ENCODE peak calls at places on chromosomes 7 and 10, in seven cellular contexts. One of them, this sample, is unnamed. For H3K4me1 and H3K36me3, the result is how much of the 10 kb centered on the place peaks cover.

GRCh38 chr10:72881291-72881690 is 12.2 kb upstream of the OIT3 start:
- DNase-seq in lung: no peak
- DNase-seq in PC-3: no peak
- DNase-seq in iPS DF 6.9: no peak
- DNase-seq in gastrocnemius medialis: no peak
- DNase-seq in neuronal stem cell: no peak
- DNase-seq in tibial nerve: no peak
- DNase-seq in this sample: no peak

GRCh38 chr10:58431903-58432302 is 46.7 kb downstream of the TFAM start:
- DNase-seq in gastrocnemius medialis: no peak
- DNase-seq in neuronal stem cell: no peak
- DNase-seq in iPS DF 6.9: no peak
- DNase-seq in PC-3: no peak
- DNase-seq in lung: no peak
- DNase-seq in tibial nerve: peak
- DNase-seq in this sample: no peak

GRCh38 chr10:13930123-13930522 is 343.4 kb downstream of the PRPF18 start:
- DNase-seq in gastrocnemius medialis: no peak
- DNase-seq in lung: no peak
- DNase-seq in tibial nerve: no peak
- DNase-seq in PC-3: no peak
- DNase-seq in neuronal stem cell: no peak
- DNase-seq in iPS DF 6.9: no peak
- DNase-seq in this sample: no peak

GRCh38 chr7:25260862-25261454 is 32.7 kb upstream of the NPVF start:
- DNase-seq in neuronal stem cell: no peak
- DNase-seq in lung: no peak
- DNase-seq in tibial nerve: no peak
- DNase-seq in PC-3: no peak
- DNase-seq in iPS DF 6.9: no peak
- DNase-seq in gastrocnemius medialis: no peak
- DNase-seq in this sample: no peak

GRCh38 chr7:155959894-155960293 is 147.6 kb upstream of the SHH start:
- DNase-seq in tibial nerve: no peak
- DNase-seq in iPS DF 6.9: no peak
- DNase-seq in lung: no peak
- DNase-seq in gastrocnemius medialis: no peak
- DNase-seq in neuronal stem cell: no peak
- DNase-seq in PC-3: peak
- DNase-seq in this sample: no peak

GRCh38 chr10:84987039-84987438 is 658.6 kb downstream of the CCSER2 start:
- DNase-seq in neuronal stem cell: no peak
- DNase-seq in PC-3: no peak
- DNase-seq in lung: no peak
- DNase-seq in tibial nerve: peak
- DNase-seq in gastrocnemius medialis: no peak
- DNase-seq in iPS DF 6.9: no peak
- DNase-seq in this sample: no peak

GRCh38 chr10:88851706-88852105 is at the start of gene ANKRD22:
- DNase-seq in iPS DF 6.9: no peak
- DNase-seq in neuronal stem cell: no peak
- DNase-seq in PC-3: peak
- DNase-seq in gastrocnemius medialis: no peak
- DNase-seq in tibial nerve: no peak
- DNase-seq in lung: peak
- DNase-seq in this sample: no peak

GRCh38 chr10:83606275-83606674 is 533.0 kb upstream of the GHITM start:
- DNase-seq in lung: no peak
- DNase-seq in gastrocnemius medialis: no peak
- DNase-seq in tibial nerve: no peak
- DNase-seq in PC-3: peak
- DNase-seq in neuronal stem cell: no peak
- DNase-seq in iPS DF 6.9: peak
- DNase-seq in this sample: no peak

GRCh38 chr10:30186371-30186875 is 127.0 kb upstream of the JCAD start:
- DNase-seq in gastrocnemius medialis: no peak
- DNase-seq in neuronal stem cell: no peak
- DNase-seq in iPS DF 6.9: no peak
- DNase-seq in tibial nerve: no peak
- DNase-seq in PC-3: no peak
- DNase-seq in lung: no peak
- DNase-seq in this sample: no peak

GRCh38 chr7:55306331-55306730 is 58.8 kb upstream of the LANCL2 start:
- DNase-seq in PC-3: peak
- DNase-seq in neuronal stem cell: no peak
- DNase-seq in iPS DF 6.9: no peak
- DNase-seq in lung: no peak
- DNase-seq in gastrocnemius medialis: no peak
- DNase-seq in tibial nerve: no peak
- DNase-seq in this sample: no peak

GRCh38 chr7:106239406-106239805 is 45.4 kb downstream of the NAMPT start:
- DNase-seq in lung: no peak
- DNase-seq in PC-3: peak
- DNase-seq in iPS DF 6.9: no peak
- DNase-seq in gastrocnemius medialis: no peak
- DNase-seq in tibial nerve: no peak
- DNase-seq in neuronal stem cell: no peak
- DNase-seq in this sample: no peak

GRCh38 chr7:114082567-114082933 is 163.7 kb upstream of the PPP1R3A start:
- DNase-seq in tibial nerve: no peak
- DNase-seq in PC-3: no peak
- DNase-seq in gastrocnemius medialis: no peak
- DNase-seq in iPS DF 6.9: no peak
- DNase-seq in lung: no peak
- DNase-seq in neuronal stem cell: no peak
- DNase-seq in this sample: no peak

GRCh38 chr10:3261921-3262320 is 89.3 kb upstream of the PITRM1 start:
- DNase-seq in PC-3: no peak
- DNase-seq in lung: no peak
- DNase-seq in gastrocnemius medialis: no peak
- DNase-seq in neuronal stem cell: no peak
- DNase-seq in tibial nerve: no peak
- DNase-seq in iPS DF 6.9: no peak
- DNase-seq in this sample: no peak

GRCh38 chr10:3263082-3263481 is 90.5 kb upstream of the PITRM1 start:
- DNase-seq in iPS DF 6.9: no peak
- DNase-seq in PC-3: no peak
- DNase-seq in tibial nerve: no peak
- DNase-seq in neuronal stem cell: no peak
- DNase-seq in gastrocnemius medialis: no peak
- DNase-seq in lung: no peak
- DNase-seq in this sample: no peak

GRCh38 chr10:3263747-3264146 is 91.2 kb upstream of the PITRM1 start:
- DNase-seq in iPS DF 6.9: no peak
- DNase-seq in PC-3: no peak
- DNase-seq in lung: no peak
- DNase-seq in gastrocnemius medialis: no peak
- DNase-seq in neuronal stem cell: no peak
- DNase-seq in tibial nerve: no peak
- DNase-seq in this sample: no peak

GRCh38 chr10:3265081-3265480 is 92.5 kb upstream of the PITRM1 start:
- DNase-seq in PC-3: no peak
- DNase-seq in iPS DF 6.9: no peak
- DNase-seq in gastrocnemius medialis: no peak
- DNase-seq in lung: no peak
- DNase-seq in tibial nerve: no peak
- DNase-seq in neuronal stem cell: no peak
- DNase-seq in this sample: no peak

DNA sequence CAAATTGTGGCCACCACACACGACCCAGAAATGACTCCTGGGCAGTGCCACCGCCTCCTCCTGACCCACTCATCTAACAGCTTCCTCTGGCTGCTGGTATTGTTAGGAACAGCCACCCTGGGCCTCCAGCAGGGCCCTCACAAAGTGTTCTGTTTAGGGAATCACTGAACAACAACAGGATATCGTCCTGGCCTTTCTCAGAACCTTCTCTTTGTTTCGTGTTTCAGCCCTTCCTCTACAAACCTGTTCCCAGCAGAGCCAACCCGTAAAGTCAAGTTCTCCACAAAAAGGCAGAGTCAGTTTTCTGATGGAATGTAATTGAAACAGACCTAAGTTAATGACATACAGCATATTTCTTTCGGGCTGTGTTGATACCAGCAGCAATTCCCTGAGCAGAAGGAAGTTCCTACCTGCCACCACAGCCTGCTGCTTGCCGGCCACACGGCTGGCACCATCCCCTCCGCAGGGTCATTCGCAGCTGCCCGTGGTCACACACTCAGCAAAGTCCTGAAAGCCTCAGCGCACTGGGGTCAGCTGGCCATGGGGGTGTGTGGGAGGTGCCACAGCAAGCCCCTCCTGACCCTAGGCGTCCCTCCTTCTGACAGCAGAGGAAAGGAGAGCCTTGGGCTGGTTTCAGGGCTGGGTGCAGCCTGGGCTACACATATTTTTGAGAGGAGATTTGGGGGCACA is 91.7 kb upstream of the PITRM1 start:
- DNase-seq in neuronal stem cell: no peak
- DNase-seq in lung: no peak
- DNase-seq in iPS DF 6.9: no peak
- DNase-seq in tibial nerve: no peak
- DNase-seq in gastrocnemius medialis: no peak
- DNase-seq in PC-3: no peak
- DNase-seq in this sample: no peak
- H3K4me1 ChIP-seq in neuronal stem cell: under half
- H3K4me1 ChIP-seq in lung: under half
- H3K4me1 ChIP-seq in iPS DF 6.9: under half
- H3K4me1 ChIP-seq in tibial nerve: under half
- H3K4me1 ChIP-seq in gastrocnemius medialis: under half
- H3K4me1 ChIP-seq in PC-3: under half
- H3K4me1 ChIP-seq in this sample: under half

DNA sequence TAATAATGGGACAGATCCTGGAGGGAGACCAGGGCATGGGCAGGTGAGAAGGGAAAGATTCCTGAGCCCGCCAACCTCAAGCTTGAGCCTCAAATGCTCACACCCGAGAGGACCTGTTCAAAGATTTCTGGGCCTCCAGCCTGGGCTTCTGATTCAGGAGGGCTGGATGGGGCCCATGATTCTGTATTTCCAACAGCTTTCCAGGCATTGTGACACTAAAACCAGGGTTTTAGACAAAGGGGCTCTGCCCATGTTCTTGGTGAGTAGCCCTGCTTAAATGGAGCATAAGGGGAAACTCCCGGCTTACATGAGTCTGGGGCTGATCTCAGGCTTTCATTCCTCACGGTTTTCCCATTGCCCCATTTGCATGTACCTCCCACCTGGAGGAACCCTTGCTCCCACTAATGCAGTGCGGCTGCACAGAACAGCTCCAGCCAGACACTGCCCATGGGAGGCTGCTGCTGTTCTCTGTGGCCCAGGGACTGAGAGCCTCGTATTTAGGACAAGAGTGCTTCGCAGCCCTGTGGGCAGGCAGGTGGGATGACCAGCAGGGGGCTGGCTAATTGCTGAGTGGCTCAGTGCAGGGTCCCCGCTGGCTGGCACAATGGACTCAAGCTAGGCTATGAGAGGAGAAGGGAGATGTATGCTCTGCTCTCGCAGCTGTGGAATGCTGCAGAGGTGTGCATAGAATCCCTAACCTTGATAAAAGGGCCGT is 135.3 kb upstream of the COBL start:
- DNase-seq in gastrocnemius medialis: no peak
- DNase-seq in neuronal stem cell: peak
- DNase-seq in iPS DF 6.9: no peak
- DNase-seq in tibial nerve: no peak
- DNase-seq in PC-3: no peak
- DNase-seq in lung: no peak
- DNase-seq in this sample: peak
- H3K4me3 ChIP-seq in gastrocnemius medialis: no peak
- H3K4me3 ChIP-seq in neuronal stem cell: no peak
- H3K4me3 ChIP-seq in iPS DF 6.9: no peak
- H3K4me3 ChIP-seq in tibial nerve: no peak
- H3K4me3 ChIP-seq in PC-3: no peak
- H3K4me3 ChIP-seq in lung: no peak
- H3K4me3 ChIP-seq in this sample: no peak

DNA sequence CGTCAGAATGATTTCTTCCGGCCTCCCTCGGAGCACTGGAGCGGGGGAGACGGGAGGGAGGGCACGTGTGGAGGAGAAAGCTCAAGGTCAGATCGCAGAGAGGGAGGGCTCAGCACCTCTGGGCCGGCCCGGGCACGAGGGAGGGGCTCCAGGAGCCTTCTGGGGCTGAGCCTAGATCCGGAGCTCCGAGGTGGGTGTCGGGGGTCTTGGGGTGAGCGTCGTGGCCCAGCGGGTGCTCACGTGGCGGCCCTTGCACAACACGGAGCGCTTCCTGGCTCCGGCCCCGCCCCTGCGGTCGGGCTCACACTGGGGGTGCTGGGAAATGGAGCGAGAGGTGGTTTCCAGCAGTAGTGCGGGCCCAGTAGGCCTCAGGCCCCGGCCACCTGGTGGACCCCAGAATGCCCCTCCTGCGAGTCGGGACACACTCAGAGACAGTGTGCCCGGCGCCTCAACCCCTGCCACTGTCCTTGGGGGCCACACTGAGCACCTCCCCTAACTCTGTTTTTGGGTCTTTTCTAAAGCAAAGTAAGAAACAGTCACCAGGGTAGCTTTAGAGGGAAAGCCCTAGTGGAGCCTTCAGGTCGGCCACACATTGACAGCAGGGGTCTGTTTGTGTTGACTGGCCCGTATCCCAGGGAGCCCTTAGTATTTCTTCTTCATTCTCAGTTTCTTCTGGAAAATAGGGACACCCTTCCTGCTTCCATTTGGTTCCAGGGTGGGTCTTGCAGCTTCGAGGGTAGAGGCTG is 798 bp downstream of the PPIF start:
- DNase-seq in gastrocnemius medialis: peak
- DNase-seq in PC-3: peak
- DNase-seq in neuronal stem cell: no peak
- DNase-seq in lung: peak
- DNase-seq in tibial nerve: peak
- DNase-seq in iPS DF 6.9: no peak
- DNase-seq in this sample: no peak
- H3K36me3 ChIP-seq in gastrocnemius medialis: under half
- H3K36me3 ChIP-seq in PC-3: under half
- H3K36me3 ChIP-seq in neuronal stem cell: under half
- H3K36me3 ChIP-seq in lung: under half
- H3K36me3 ChIP-seq in tibial nerve: under half
- H3K36me3 ChIP-seq in iPS DF 6.9: under half
- H3K36me3 ChIP-seq in this sample: under half

GRCh38 chr10:48541144-48541795 is 63.6 kb downstream of the ARHGAP22 start:
- DNase-seq in tibial nerve: no peak
- DNase-seq in neuronal stem cell: no peak
- DNase-seq in PC-3: no peak
- DNase-seq in iPS DF 6.9: no peak
- DNase-seq in lung: no peak
- DNase-seq in gastrocnemius medialis: no peak
- DNase-seq in this sample: no peak
- H3K4me1 ChIP-seq in tibial nerve: under half
- H3K4me1 ChIP-seq in neuronal stem cell: under half
- H3K4me1 ChIP-seq in PC-3: under half
- H3K4me1 ChIP-seq in iPS DF 6.9: under half
- H3K4me1 ChIP-seq in lung: under half
- H3K4me1 ChIP-seq in gastrocnemius medialis: under half
- H3K4me1 ChIP-seq in this sample: under half

This sample was measured in HAP-1.